ENCODE peak calls at places on chromosomes 5 and 9, in nine cellular contexts. E is endothelial cell of umbilical vein, Q is heart right ventricle, C is GM23248, P is HCT116, W is osteoblast, U is breast epithelium, N is Caco-2, D is psoas muscle. O is an unnamed sample. For H3K4me1 and H3K27me3, the result is how much of the 10 kb centered on the place peaks cover.

GRCh38 chr9:121984726-121985402 is 108.2 kb downstream of the TTLL11 start:
- DNase-seq in Q (no peak), U (no peak), E (peak), W (peak), C (peak), P (no peak), N (no peak), D (no peak), O (no peak)

GRCh38 chr5:120329095-120329494 is 135.0 kb upstream of the PRR16 start:
- DNase-seq in U (no peak), Q (no peak), N (no peak), C (no peak), D (no peak), W (no peak), P (no peak), E (no peak), O (no peak)

GRCh38 chr9:98248737-98249474 is 6.5 kb downstream of the TBC1D2 start:
- DNase-seq in D (peak), U (no peak), W (peak), P (no peak), N (no peak), Q (peak), C (peak), E (peak), O (peak)

GRCh38 chr9:108836771-108837170 is 19.0 kb downstream of the ACTL7B start:
- DNase-seq in E (no peak), Q (no peak), U (no peak), P (no peak), C (no peak), W (no peak), N (no peak), D (no peak), O (no peak)

GRCh38 chr9:70007831-70008230 is 35.8 kb upstream of the MAMDC2 start:
- DNase-seq in D (no peak), E (no peak), C (no peak), P (no peak), N (no peak), W (no peak), Q (no peak), U (no peak), O (no peak)

GRCh38 chr9:15182755-15183154 is 124.3 kb downstream of the TTC39B start:
- DNase-seq in E (no peak), D (no peak), N (no peak), P (no peak), U (no peak), C (no peak), Q (no peak), W (no peak), O (no peak)

GRCh38 chr9:137163101-137163661 is 6.7 kb downstream of the LRRC26 start:
- DNase-seq in Q (no peak), D (no peak), C (peak), N (no peak), U (no peak), E (peak), P (peak), W (peak), O (no peak)

GRCh38 chr9:31355965-31356364 is 1028.5 kb upstream of the ACO1 start:
- DNase-seq in U (no peak), D (no peak), W (no peak), P (no peak), E (no peak), N (no peak), Q (no peak), C (no peak), O (no peak)

GRCh38 chr9:109118802-109119438 is 827 bp downstream of the TMEM245 start:
- DNase-seq in U (no peak), E (peak), W (peak), Q (no peak), D (peak), C (peak), N (peak), P (no peak), O (no peak)

GRCh38 chr5:153753645-153754432 is 263.4 kb downstream of the GRIA1 start:
- DNase-seq in P (no peak), E (no peak), U (no peak), D (no peak), C (peak), N (no peak), W (no peak), Q (no peak), O (no peak)

GRCh38 chr5:27523629-27524028 is 485.2 kb upstream of the CDH9 start:
- DNase-seq in N (no peak), W (peak), D (no peak), U (no peak), E (no peak), Q (no peak), C (no peak), P (no peak), O (no peak)

GRCh38 chr5:82624018-82624417 is 345.9 kb upstream of the RPS23 start:
- DNase-seq in W (peak), C (no peak), D (no peak), U (no peak), P (no peak), Q (no peak), E (peak), N (no peak), O (no peak)

GRCh38 chr9:34124103-34124502 is 2.4 kb downstream of the DCAF12 start:
- DNase-seq in N (no peak), W (peak), D (no peak), E (no peak), P (no peak), Q (no peak), U (no peak), C (peak), O (no peak)

GRCh38 chr9:34124923-34125322 is 1.6 kb downstream of the DCAF12 start:
- DNase-seq in C (peak), W (peak), P (no peak), N (no peak), E (no peak), D (no peak), U (no peak), Q (no peak), O (peak)

GRCh38 chr9:34119713-34120112 is 6.8 kb downstream of the DCAF12 start:
- DNase-seq in N (no peak), C (no peak), W (no peak), P (no peak), U (no peak), Q (no peak), D (no peak), E (no peak), O (no peak)

GRCh38 chr9:34123682-34124081 is 2.8 kb downstream of the DCAF12 start:
- DNase-seq in P (no peak), W (no peak), U (peak), D (no peak), N (no peak), C (no peak), E (no peak), Q (peak), O (peak)

GRCh38 chr9:34121996-34122395 is 4.5 kb downstream of the DCAF12 start:
- DNase-seq in E (no peak), W (no peak), D (no peak), C (no peak), Q (no peak), P (no peak), N (no peak), U (no peak), O (no peak)
- H3K4me1 ChIP-seq in E (under half), W (under half), D (under half), C (under half), Q (under half), P (under half), N (under half), U (under half), O (under half)

GRCh38 chr5:73444499-73445432 is 3.8 kb downstream of the FOXD1 start:
- DNase-seq in W (no peak), D (no peak), U (no peak), P (no peak), C (peak), N (no peak), Q (no peak), E (no peak), O (peak)
- H3K27me3 ChIP-seq in W (under half), D (half or more), U (half or more), P (under half), C (under half), N (under half), Q (half or more), E (half or more), O (half or more)

GRCh38 chr5:142981886-142982820 is 212.0 kb downstream of the ARHGAP26 start:
- DNase-seq in P (no peak), D (peak), N (peak), U (peak), E (peak), Q (peak), C (peak), W (peak), O (no peak)
- H3K4me3 ChIP-seq in P (no peak), D (no peak), N (no peak), U (no peak), E (no peak), Q (no peak), C (peak), W (peak), O (no peak)

GRCh38 chr9:79480639-79481038 is 91.1 kb upstream of the TLE4 start:
- DNase-seq in D (no peak), N (no peak), Q (no peak), E (no peak), W (no peak), P (no peak), U (no peak), C (no peak), O (no peak)

GRCh38 chr9:79482078-79482477 is 89.7 kb upstream of the TLE4 start:
- DNase-seq in E (no peak), U (no peak), N (no peak), Q (no peak), P (no peak), D (no peak), W (no peak), C (no peak), O (no peak)

GRCh38 chr9:79489241-79490000 is 82.3 kb upstream of the TLE4 start:
- DNase-seq in D (no peak), N (peak), W (peak), Q (no peak), P (no peak), C (peak), U (peak), E (no peak), O (peak)

GRCh38 chr9:79490657-79491250 is 81.0 kb upstream of the TLE4 start:
- DNase-seq in P (no peak), N (no peak), C (no peak), D (no peak), E (no peak), U (no peak), Q (no peak), W (no peak), O (no peak)

DNA sequence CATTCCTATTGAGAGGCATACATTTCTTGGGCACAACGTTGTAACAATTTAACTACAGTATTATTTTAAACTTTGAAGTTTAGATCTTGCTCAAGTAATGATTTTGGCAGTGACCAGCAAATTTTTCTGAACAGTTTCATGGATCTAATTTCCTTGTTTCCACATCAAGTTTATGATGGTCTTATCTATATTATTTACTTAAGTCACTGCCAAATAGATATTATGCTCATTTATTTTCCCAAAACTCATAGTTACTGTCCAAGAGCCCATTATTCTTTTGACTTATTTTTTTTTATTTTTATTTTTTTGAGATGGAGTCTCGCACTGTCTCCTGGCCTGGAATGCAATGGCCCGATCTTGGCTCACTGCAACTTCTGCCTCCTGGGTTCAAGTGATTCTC is 86.5 kb upstream of the TLE4 start:
- DNase-seq in E (no peak), W (no peak), N (no peak), Q (no peak), C (no peak), D (no peak), U (no peak), P (no peak), O (no peak)
- H3K4me1 ChIP-seq in E (under half), W (under half), N (under half), Q (under half), C (under half), D (under half), U (under half), P (under half), O (under half)

GRCh38 chr5:174692982-174693422 is 31.4 kb upstream of the MSX2 start:
- DNase-seq in P (no peak), N (peak), Q (no peak), D (no peak), W (peak), C (no peak), U (no peak), E (no peak), O (no peak)
- H3K27me3 ChIP-seq in P (under half), N (under half), Q (half or more), D (half or more), W (under half), C (half or more), U (under half), E (under half), O (under half)

GRCh38 chr5:58455066-58455465 is 4.8 kb downstream of the PLK2 start:
- DNase-seq in E (peak), C (peak), Q (no peak), P (no peak), U (no peak), W (no peak), D (no peak), N (no peak), O (no peak)
- H3K4me3 ChIP-seq in E (no peak), C (no peak), Q (peak), P (no peak), U (peak), W (peak), D (peak), N (no peak), O (no peak)

GRCh38 chr9:86350006-86350755 is 4.0 kb downstream of the TUT7 start:
- DNase-seq in N (no peak), Q (no peak), W (peak), P (no peak), U (no peak), C (no peak), D (no peak), E (no peak), O (no peak)

GRCh38 chr9:86352440-86353106 is 1.6 kb downstream of the TUT7 start:
- DNase-seq in C (peak), U (no peak), Q (no peak), N (no peak), E (peak), W (peak), D (no peak), P (no peak), O (no peak)

GRCh38 chr9:86353591-86354047 is 591 bp downstream of the TUT7 start:
- DNase-seq in E (peak), U (peak), Q (no peak), C (peak), W (peak), N (peak), D (no peak), P (no peak), O (peak)

GRCh38 chr9:86351897-86352296 is 2.3 kb downstream of the TUT7 start:
- DNase-seq in P (no peak), N (no peak), U (no peak), C (no peak), Q (no peak), W (no peak), E (peak), D (no peak), O (no peak)

DNA sequence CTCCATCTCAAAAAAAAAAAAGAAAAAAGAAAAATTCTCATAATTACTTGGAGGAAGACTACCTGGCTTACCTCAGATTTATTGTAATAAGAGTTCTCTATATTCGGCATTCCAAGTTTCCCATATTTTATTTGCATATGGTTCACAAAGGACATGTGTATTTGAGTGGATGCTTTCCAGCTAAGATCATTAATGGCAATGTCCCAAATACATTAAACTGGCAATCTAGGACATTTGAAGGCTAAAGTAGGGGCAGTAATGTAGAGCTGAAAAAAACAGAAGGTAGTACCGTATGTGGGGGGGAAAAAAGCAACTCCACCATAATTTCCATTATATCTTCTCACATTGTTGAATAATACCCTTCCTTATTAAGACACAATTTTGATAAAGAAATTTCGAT is 4.9 kb downstream of the TUT7 start:
- DNase-seq in Q (no peak), P (no peak), N (no peak), W (no peak), C (peak), E (peak), D (no peak), U (no peak), O (no peak)
- H3K4me1 ChIP-seq in Q (half or more), P (under half), N (under half), W (under half), C (under half), E (under half), D (half or more), U (under half), O (half or more)

O was measured in upper lobe of left lung.